ENCODE peak calls at places on chromosomes 6 and 20, in four cellular contexts. K, Z, G and S are unnamed samples.

GRCh38 chr6:136889271-136890193 is 32.6 kb upstream of the SLC35D3 start:
- DNase-seq in K (no peak), Z (no peak), G (no peak), S (no peak)

GRCh38 chr6:39051399-39052122 is 3.0 kb downstream of the GLP1R start:
- DNase-seq in K (no peak), Z (no peak), G (no peak), S (no peak)

GRCh38 chr6:123619156-123619555 is 17.6 kb downstream of the TRDN start:
- DNase-seq in K (no peak), Z (no peak), G (no peak), S (no peak)

GRCh38 chr6:82915666-82916065 is 150.0 kb downstream of the UBE3D start:
- DNase-seq in K (no peak), Z (no peak), G (no peak), S (no peak)

GRCh38 chr6:124881898-124882579 is 80.2 kb upstream of the RNF217 start:
- DNase-seq in K (no peak), Z (peak; percentile 62), G (no peak), S (peak; percentile 54)

GRCh38 chr6:45727824-45728449 is 287.7 kb downstream of the CLIC5 start:
- DNase-seq in K (no peak), Z (no peak), G (no peak), S (no peak)

GRCh38 chr20:19828233-19828632 is 70.2 kb downstream of the RIN2 start:
- DNase-seq in K (no peak), Z (peak; percentile 82), G (no peak), S (no peak)

GRCh38 chr6:134058622-134059366 is 6.4 kb upstream of the SLC2A12 start:
- DNase-seq in K (no peak), Z (peak; percentile 20), G (no peak), S (peak; percentile 37)

GRCh38 chr20:50915424-50915823 is 15.8 kb downstream of the ADNP start:
- DNase-seq in K (no peak), Z (peak; percentile 49), G (no peak), S (no peak)

GRCh38 chr6:38487423-38487822 is 152.3 kb downstream of the BTBD9 start:
- DNase-seq in K (no peak), Z (no peak), G (no peak), S (no peak)

GRCh38 chr20:62832212-62832922 is 15.5 kb downstream of the COL9A3 start:
- DNase-seq in K (no peak), Z (no peak), G (peak; percentile 91), S (peak; percentile 31)

GRCh38 chr6:16804007-16804303 is 42.7 kb upstream of the ATXN1 start:
- DNase-seq in K (no peak), Z (no peak), G (no peak), S (no peak)

GRCh38 chr20:58989196-58989595 is 8.1 kb downstream of the NELFCD start:
- DNase-seq in K (no peak), Z (no peak), G (no peak), S (no peak)

GRCh38 chr20:62122659-62123449 is 579 bp downstream of the LSM14B start:
- DNase-seq in K (no peak), Z (no peak), G (no peak), S (no peak)

GRCh38 chr20:38445402-38445801 is 10.3 kb upstream of the SNHG17 start:
- DNase-seq in K (no peak), Z (no peak), G (no peak), S (no peak)

GRCh38 chr6:31453259-31453658 is 44.7 kb upstream of the MICB start:
- DNase-seq in K (no peak), Z (no peak), G (no peak), S (no peak)

GRCh38 chr6:11412011-11412424 is 125.5 kb upstream of the TMEM170B start:
- DNase-seq in K (no peak), Z (peak; percentile 38), G (no peak), S (peak; percentile 72)

GRCh38 chr6:27706431-27706830 is 205.8 kb downstream of the OR2B2 start:
- DNase-seq in K (no peak), Z (no peak), G (no peak), S (no peak)

GRCh38 chr20:5078399-5078958 is 41.3 kb downstream of the PCNA start:
- DNase-seq in K (no peak), Z (peak; percentile 66), G (no peak), S (no peak)

GRCh38 chr6:111430605-111431378 is 52.2 kb downstream of the REV3L start:
- DNase-seq in K (no peak), Z (no peak), G (no peak), S (no peak)

GRCh38 chr6:111428803-111429202 is 54.2 kb downstream of the REV3L start:
- DNase-seq in K (no peak), Z (no peak), G (no peak), S (no peak)

GRCh38 chr6:111427341-111428116 is 55.5 kb downstream of the REV3L start:
- DNase-seq in K (no peak), Z (peak; percentile 85), G (no peak), S (no peak)

GRCh38 chr6:111423960-111424846 is 58.8 kb downstream of the REV3L start:
- DNase-seq in K (no peak), Z (peak; percentile 10), G (no peak), S (no peak)

DNA sequence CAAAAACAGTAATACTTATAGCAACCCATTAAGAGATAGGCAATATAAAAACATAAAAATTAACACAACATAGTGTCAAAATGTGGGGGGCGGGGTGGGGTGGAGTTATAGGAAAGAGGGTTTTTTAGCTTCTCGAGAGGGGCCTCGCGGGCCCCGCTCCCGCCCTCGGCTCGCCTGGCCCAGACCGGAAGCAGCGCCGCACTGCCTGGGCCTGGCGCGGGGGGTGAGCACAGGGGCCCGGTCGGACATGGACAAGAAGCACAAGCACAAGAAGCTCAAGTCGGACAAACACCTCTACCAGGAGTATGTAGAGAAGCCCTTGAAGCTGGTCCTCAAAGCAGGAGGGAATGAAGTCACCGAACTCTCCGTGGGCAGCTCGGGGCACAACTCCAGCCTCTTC is 53.4 kb downstream of the REV3L start:
- DNase-seq in K (no peak), Z (no peak), G (no peak), S (no peak)
- H2BK5ac ChIP-seq in K (no peak overlapping the region), Z (no peak overlapping the region), G (no peak overlapping the region), S (no peak overlapping the region)

GRCh38 chr6:143647191-143647590 is 30.6 kb upstream of the PHACTR2 start:
- DNase-seq in K (no peak), Z (no peak), G (no peak), S (no peak)

GRCh38 chr6:143647712-143648111 is 30.1 kb upstream of the PHACTR2 start:
- DNase-seq in K (no peak), Z (no peak), G (peak; percentile 34), S (peak; percentile 27)

DNA sequence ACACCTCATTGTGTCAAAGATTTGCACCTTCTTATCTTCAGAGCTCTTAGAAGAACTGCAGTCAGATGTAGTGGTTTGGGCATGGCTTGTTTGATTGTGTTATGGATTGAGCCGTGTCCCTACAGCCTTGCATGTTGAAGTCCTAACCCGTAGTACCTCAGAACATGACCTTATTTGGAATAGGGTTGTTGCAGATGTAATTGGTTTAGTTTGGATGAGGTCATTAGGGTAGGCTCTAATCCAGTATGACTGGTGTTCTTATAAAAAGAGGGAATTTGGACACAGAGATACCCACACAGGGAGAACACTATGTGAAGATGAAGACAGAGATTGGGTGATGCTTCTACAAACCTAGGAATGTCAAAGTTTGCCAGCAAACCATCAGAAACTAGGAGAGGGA is 35.4 kb upstream of the PHACTR2 start:
- DNase-seq in K (no peak), Z (no peak), G (no peak), S (peak; percentile 72)
- H3K23ac ChIP-seq in K (no peak overlapping the region), Z (no peak overlapping the region), G (no peak overlapping the region), S (no peak overlapping the region)

GRCh38 chr20:17733781-17734304 is 34.1 kb downstream of the BANF2 start:
- DNase-seq in K (no peak), Z (no peak), G (no peak), S (no peak)
- H4K5ac ChIP-seq in K (no peak overlapping the region), Z (no peak overlapping the region), G (no peak overlapping the region), S (no peak overlapping the region)

GRCh38 chr6:24930386-24930785 is 5.4 kb downstream of the RIPOR2 start:
- DNase-seq in K (no peak), Z (peak; percentile 85), G (no peak), S (no peak)

GRCh38 chr6:24933266-24933665 is 2.5 kb downstream of the RIPOR2 start:
- DNase-seq in K (no peak), Z (no peak), G (no peak), S (no peak)

GRCh38 chr6:24932832-24933231 is 2.9 kb downstream of the RIPOR2 start:
- DNase-seq in K (no peak), Z (no peak), G (no peak), S (no peak)

GRCh38 chr6:24931752-24932691 is 3.7 kb downstream of the RIPOR2 start:
- DNase-seq in K (no peak), Z (peak; percentile 67), G (no peak), S (no peak)

GRCh38 chr6:24931296-24931695 is 4.5 kb downstream of the RIPOR2 start:
- DNase-seq in K (no peak), Z (peak; percentile 40), G (no peak), S (no peak)
- H2BK5ac ChIP-seq in K (no peak overlapping the region), Z (peak overlapping the region; percentile 78), G (no peak overlapping the region), S (no peak overlapping the region)

GRCh38 chr6:43442935-43443334 is 12.4 kb downstream of the DLK2 start:
- DNase-seq in K (no peak), Z (no peak), G (no peak), S (no peak)
- H3K23ac ChIP-seq in K (no peak overlapping the region), Z (no peak overlapping the region), G (no peak overlapping the region), S (no peak overlapping the region)